ENCODE peak calls at places on chromosomes 13 and 19, in six cellular contexts. V is mucosa of gallbladder, C is RCC 7860, H is GF-D8, D is HT-29, Z is progenitor cell of endocrine pancreas. R is an unnamed sample.

GRCh38 chr13:107866666-107867623 is 348.4 kb downstream of the LIG4 start:
- DNase-seq in D (no peak), Z (peak), H (no peak), C (peak), V (no peak), R (no peak)

GRCh38 chr19:40603071-40603718 is 2.0 kb downstream of the LTBP4 start:
- DNase-seq in Z (no peak), V (no peak), D (no peak), C (no peak), H (no peak), R (no peak)

GRCh38 chr13:99256709-99257108 is 1.5 kb downstream of the GPR18 start:
- DNase-seq in D (no peak), Z (no peak), C (no peak), V (no peak), H (peak), R (no peak)

GRCh38 chr19:15210323-15210774 is 9.6 kb upstream of the NOTCH3 start:
- DNase-seq in D (no peak), C (peak), H (peak), Z (no peak), V (no peak), R (no peak)

GRCh38 chr13:36973621-36974268 is 25.4 kb downstream of the ALG5 start:
- DNase-seq in C (no peak), H (no peak), D (no peak), V (no peak), Z (no peak), R (no peak)

GRCh38 chr19:13060233-13060963 is 42.3 kb downstream of the LYL1 start:
- DNase-seq in D (peak), Z (peak), C (no peak), V (no peak), H (no peak), R (peak)

GRCh38 chr13:75587679-75588078 is 38.1 kb downstream of the UCHL3 start:
- DNase-seq in C (no peak), Z (no peak), H (peak), V (no peak), D (no peak), R (no peak)

GRCh38 chr13:70173236-70173959 is 65.1 kb upstream of the KLHL1 start:
- DNase-seq in V (no peak), C (no peak), D (no peak), Z (no peak), H (no peak), R (no peak)

GRCh38 chr13:41835871-41836270 is 125.0 kb downstream of the VWA8 start:
- DNase-seq in Z (no peak), C (no peak), H (no peak), D (no peak), V (no peak), R (no peak)

GRCh38 chr13:75236774-75237173 is 245.2 kb downstream of the TBC1D4 start:
- DNase-seq in H (no peak), D (peak), Z (no peak), V (no peak), C (no peak), R (no peak)

GRCh38 chr19:30393046-30393445 is 20.9 kb downstream of the ZNF536 start:
- DNase-seq in C (no peak), D (no peak), Z (no peak), H (no peak), V (no peak), R (no peak)

GRCh38 chr13:21590231-21590630 is 13.7 kb downstream of the MICU2 start:
- DNase-seq in Z (no peak), V (no peak), D (no peak), C (no peak), H (no peak), R (no peak)

GRCh38 chr13:69547780-69548179 is 559.8 kb upstream of the ATXN8OS start:
- DNase-seq in V (no peak), C (no peak), Z (no peak), D (no peak), H (no peak), R (no peak)

GRCh38 chr13:21694831-21695230 is 24.0 kb downstream of the FGF9 start:
- DNase-seq in D (peak), Z (no peak), H (no peak), C (no peak), V (no peak), R (no peak)

GRCh38 chr13:94860981-94861407 is 148.6 kb upstream of the SOX21 start:
- DNase-seq in V (no peak), H (peak), Z (no peak), C (no peak), D (peak), R (no peak)

GRCh38 chr13:25630327-25630726 is 258.6 kb downstream of the ATP8A2 start:
- DNase-seq in H (no peak), Z (no peak), D (no peak), C (no peak), V (no peak), R (no peak)

GRCh38 chr13:28355822-28356371 is 139.0 kb downstream of the FLT1 start:
- DNase-seq in Z (no peak), H (peak), D (no peak), V (no peak), C (no peak), R (no peak)